ENCODE peak calls at places on chromosomes 12 and 14, in nine cellular contexts. Q, W, K, N, F, L, H, M and J are unnamed samples.

GRCh38 chr12:99005601-99006000 is 360.5 kb downstream of the APAF1 start:
- DNase-seq in H (no peak), K (no peak), F (no peak), W (no peak), Q (no peak), N (no peak), M (no peak), L (no peak), J (no peak)

GRCh38 chr14:24298892-24299254 is 707 bp downstream of the DHRS1 start:
- DNase-seq in K (no peak), M (no peak), Q (no peak), H (peak; percentile 23), L (peak; percentile 60), W (peak; percentile 92), N (peak; percentile 55), F (peak; percentile 82), J (no peak)

GRCh38 chr12:51471465-51471864 is 46.8 kb downstream of the SLC4A8 start:
- DNase-seq in M (no peak), N (no peak), H (no peak), Q (no peak), K (no peak), W (no peak), F (no peak), L (no peak), J (no peak)

GRCh38 chr12:21065845-21066244 is 65.1 kb upstream of the SLCO1B1 start:
- DNase-seq in L (peak; percentile 16), N (peak; percentile 9), K (no peak), M (no peak), F (no peak), W (no peak), H (no peak), Q (no peak), J (no peak)

GRCh38 chr14:99225804-99226203 is 46.2 kb downstream of the BCL11B start:
- DNase-seq in K (no peak), L (no peak), W (no peak), F (no peak), H (no peak), M (no peak), N (no peak), Q (no peak), J (no peak)

GRCh38 chr14:81343166-81343565 is 57.0 kb downstream of the STON2 start:
- DNase-seq in F (no peak), N (no peak), H (no peak), Q (no peak), K (no peak), M (no peak), W (no peak), L (no peak), J (no peak)

GRCh38 chr12:50006266-50006665 is 19.0 kb downstream of the RACGAP1 start:
- DNase-seq in L (no peak), K (no peak), F (no peak), Q (no peak), H (no peak), N (no peak), W (no peak), M (no peak), J (no peak)

GRCh38 chr12:7915911-7916403 is 20.0 kb downstream of the SLC2A3 start:
- DNase-seq in H (no peak), M (no peak), W (peak; percentile 5), K (no peak), Q (no peak), L (no peak), N (no peak), F (no peak), J (no peak)

GRCh38 chr14:76267322-76268012 is 108.5 kb upstream of the ESRRB start:
- DNase-seq in H (no peak), M (peak; percentile 68), Q (peak; percentile 81), W (no peak), F (no peak), N (peak; percentile 54), K (peak; percentile 36), L (peak; percentile 64), J (peak; percentile 24)

GRCh38 chr14:92122351-92122677 is 545 bp downstream of the CPSF2 start:
- DNase-seq in L (no peak), W (no peak), F (peak; percentile 18), N (peak; percentile 37), H (no peak), M (no peak), Q (no peak), K (no peak), J (no peak)

GRCh38 chr12:88579572-88579940 is 715 bp downstream of the KITLG start:
- DNase-seq in F (no peak), W (peak; percentile 36), Q (peak; percentile 63), N (no peak), H (no peak), K (no peak), L (peak; percentile 52), M (peak; percentile 53), J (peak; percentile 26)

GRCh38 chr14:69237584-69237983 is 22.4 kb upstream of the GALNT16 start:
- DNase-seq in L (no peak), M (no peak), H (no peak), N (no peak), W (no peak), F (no peak), K (no peak), Q (no peak), J (no peak)

GRCh38 chr14:69237142-69237541 is 22.8 kb upstream of the GALNT16 start:
- DNase-seq in W (no peak), H (no peak), L (no peak), F (no peak), K (no peak), M (no peak), Q (no peak), N (no peak), J (no peak)

GRCh38 chr14:69241577-69241976 is 18.4 kb upstream of the GALNT16 start:
- DNase-seq in N (peak; percentile 35), W (no peak), L (no peak), F (no peak), M (no peak), Q (no peak), K (no peak), H (no peak), J (no peak)

GRCh38 chr14:69240527-69241173 is 19.3 kb upstream of the GALNT16 start:
- DNase-seq in N (no peak), K (no peak), W (no peak), H (no peak), F (no peak), M (no peak), Q (no peak), L (no peak), J (no peak)

GRCh38 chr14:69238883-69239282 is 21.1 kb upstream of the GALNT16 start:
- DNase-seq in N (no peak), W (no peak), L (no peak), F (no peak), H (no peak), Q (no peak), K (no peak), M (no peak), J (no peak)
- TF ChIP-seq CTCF in N (no peak), W (no peak), L (no peak), F (no peak), H (no peak), Q (no peak), K (no peak), M (no peak), J (no peak)

DNA sequence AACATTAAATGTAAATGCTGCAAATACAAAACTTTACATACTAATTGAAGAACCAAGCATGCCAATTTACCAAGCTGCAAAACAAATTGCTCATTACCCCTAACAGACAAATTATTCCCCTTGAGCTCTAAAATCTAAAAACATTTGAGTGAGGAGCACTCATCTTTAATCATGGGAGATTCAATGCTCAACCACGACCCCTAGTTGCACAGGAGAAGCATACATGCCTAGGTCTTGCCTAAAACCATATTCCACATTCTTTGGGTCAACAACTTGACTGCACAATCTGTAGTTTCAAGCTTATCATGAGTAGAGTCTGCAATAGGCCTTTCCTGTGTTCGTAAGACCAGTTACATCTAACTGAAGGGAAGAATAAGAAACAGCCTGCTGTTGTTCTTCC is 69.7 kb downstream of the MGAT4C start:
- DNase-seq in N (peak; percentile 4), F (peak; percentile 1), M (no peak), W (peak; percentile 2), L (peak; percentile 14), K (no peak), Q (no peak), H (no peak), J (no peak)
- TF ChIP-seq CTCF in N (peak; percentile 19), F (no peak), M (no peak), W (peak; percentile 43), L (no peak), K (no peak), Q (no peak), H (peak; percentile 20), J (no peak)

GRCh38 chr12:13208533-13209278 is 12.2 kb downstream of the EMP1 start:
- DNase-seq in K (no peak), F (no peak), W (no peak), H (no peak), L (no peak), N (peak; percentile 53), Q (no peak), M (no peak), J (no peak)
- TF ChIP-seq CTCF in K (no peak), F (peak; percentile 45), W (peak; percentile 25), H (peak; percentile 64), L (peak; percentile 26), N (peak; percentile 54), Q (peak; percentile 38), M (no peak), J (peak; percentile 72)

GRCh38 chr14:61387076-61387475 is 65.7 kb downstream of the PRKCH start:
- DNase-seq in M (no peak), L (no peak), W (no peak), N (no peak), K (no peak), F (no peak), H (no peak), Q (no peak), J (no peak)

GRCh38 chr14:61386173-61386772 is 64.9 kb downstream of the PRKCH start:
- DNase-seq in H (no peak), M (no peak), L (no peak), W (no peak), F (no peak), K (no peak), N (no peak), Q (no peak), J (no peak)

GRCh38 chr14:61382842-61383241 is 61.5 kb downstream of the PRKCH start:
- DNase-seq in K (no peak), Q (no peak), N (no peak), L (no peak), M (no peak), F (no peak), H (no peak), W (no peak), J (no peak)

GRCh38 chr14:61388173-61388975 is 67.0 kb downstream of the PRKCH start:
- DNase-seq in H (no peak), M (no peak), W (peak; percentile 94), K (no peak), L (no peak), N (peak; percentile 50), Q (no peak), F (no peak), J (no peak)

DNA sequence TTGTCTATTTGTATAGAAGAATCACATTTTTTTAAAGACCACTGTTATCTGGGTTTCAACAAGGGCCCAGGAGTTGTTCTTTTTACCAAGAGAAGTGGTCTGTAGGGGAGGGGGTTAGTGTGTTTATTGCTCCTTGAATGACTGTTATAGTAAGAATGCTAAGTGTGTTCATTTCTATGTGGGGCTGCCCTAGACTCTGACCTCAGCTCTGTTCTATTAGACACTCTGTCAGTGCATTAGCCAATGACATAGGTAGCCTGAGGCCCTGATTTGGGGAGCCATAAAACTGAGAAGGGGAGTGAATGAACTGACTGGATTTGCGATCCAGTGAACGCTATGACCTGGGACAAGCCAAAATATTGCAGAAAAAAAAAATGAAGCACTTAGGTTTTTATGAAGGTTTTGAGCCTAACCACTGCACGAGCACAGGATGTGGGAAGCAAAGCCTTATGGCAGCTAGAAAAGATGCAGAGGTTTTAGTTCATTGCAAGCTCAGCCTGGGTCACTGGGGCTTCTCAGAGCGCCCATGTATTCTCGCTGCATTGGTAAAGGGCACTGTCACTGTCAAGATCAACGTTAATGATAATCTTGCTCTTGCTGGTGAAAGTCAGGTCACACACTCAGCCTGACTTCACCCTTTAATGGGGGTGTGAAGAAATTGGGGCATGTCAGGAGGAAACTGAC is 63.8 kb downstream of the PRKCH start:
- DNase-seq in L (no peak), H (no peak), N (no peak), M (no peak), F (no peak), W (no peak), Q (no peak), K (no peak), J (no peak)
- TF ChIP-seq CTCF in L (no peak), H (no peak), N (no peak), M (no peak), F (no peak), W (no peak), Q (no peak), K (no peak), J (no peak)